ENCODE peak calls at places on chromosomes 3 and 15, in six cellular contexts. One of them, this sample, is unnamed.

GRCh38 chr3:135918600-135918999 is 46.9 kb upstream of the PPP2R3A start:
- DNase-seq in astrocyte of the cerebellum: peak
- DNase-seq in HL-60: no peak
- DNase-seq in H1: no peak
- DNase-seq in cardiac muscle cell: peak
- DNase-seq in pancreas: no peak
- DNase-seq in this sample: no peak

GRCh38 chr3:188899887-188900286 is 271.9 kb upstream of the TPRG1 start:
- DNase-seq in astrocyte of the cerebellum: no peak
- DNase-seq in HL-60: no peak
- DNase-seq in H1: no peak
- DNase-seq in cardiac muscle cell: no peak
- DNase-seq in pancreas: no peak
- DNase-seq in this sample: no peak

GRCh38 chr3:151011427-151011826 is 38.9 kb upstream of the CLRN1 start:
- DNase-seq in astrocyte of the cerebellum: peak
- DNase-seq in HL-60: no peak
- DNase-seq in H1: no peak
- DNase-seq in cardiac muscle cell: peak
- DNase-seq in pancreas: no peak
- DNase-seq in this sample: no peak

GRCh38 chr3:162738778-162739177 is 1242.2 kb downstream of the OTOL1 start:
- DNase-seq in astrocyte of the cerebellum: peak
- DNase-seq in HL-60: no peak
- DNase-seq in H1: no peak
- DNase-seq in cardiac muscle cell: no peak
- DNase-seq in pancreas: no peak
- DNase-seq in this sample: no peak

GRCh38 chr15:68818671-68819450 is 1.8 kb downstream of the ANP32A start:
- DNase-seq in astrocyte of the cerebellum: no peak
- DNase-seq in HL-60: peak
- DNase-seq in H1: peak
- DNase-seq in cardiac muscle cell: peak
- DNase-seq in pancreas: peak
- DNase-seq in this sample: no peak

GRCh38 chr3:12143949-12144504 is 14.7 kb downstream of the TIMP4 start:
- DNase-seq in astrocyte of the cerebellum: no peak
- DNase-seq in HL-60: no peak
- DNase-seq in H1: no peak
- DNase-seq in cardiac muscle cell: no peak
- DNase-seq in pancreas: no peak
- DNase-seq in this sample: no peak

GRCh38 chr15:43325039-43325438 is 5.3 kb downstream of the LCMT2 start:
- DNase-seq in astrocyte of the cerebellum: no peak
- DNase-seq in HL-60: no peak
- DNase-seq in H1: no peak
- DNase-seq in cardiac muscle cell: no peak
- DNase-seq in pancreas: no peak
- DNase-seq in this sample: no peak

GRCh38 chr3:56962200-56962599 is 98.3 kb upstream of the SPATA12 start:
- DNase-seq in astrocyte of the cerebellum: no peak
- DNase-seq in HL-60: no peak
- DNase-seq in H1: no peak
- DNase-seq in cardiac muscle cell: no peak
- DNase-seq in pancreas: no peak
- DNase-seq in this sample: no peak

GRCh38 chr3:147299656-147300055 is 106.7 kb downstream of the ZIC4 start:
- DNase-seq in astrocyte of the cerebellum: no peak
- DNase-seq in HL-60: no peak
- DNase-seq in H1: no peak
- DNase-seq in cardiac muscle cell: no peak
- DNase-seq in pancreas: no peak
- DNase-seq in this sample: no peak

GRCh38 chr15:66481107-66481856 is 16.3 kb downstream of the SNAPC5 start:
- DNase-seq in astrocyte of the cerebellum: no peak
- DNase-seq in HL-60: no peak
- DNase-seq in H1: no peak
- DNase-seq in cardiac muscle cell: no peak
- DNase-seq in pancreas: no peak
- DNase-seq in this sample: no peak
- TF ChIP-seq CTCF in astrocyte of the cerebellum: peak
- TF ChIP-seq CTCF in HL-60: no peak
- TF ChIP-seq CTCF in H1: no peak
- TF ChIP-seq CTCF in cardiac muscle cell: peak
- TF ChIP-seq CTCF in pancreas: no peak
- TF ChIP-seq CTCF in this sample: no peak

DNA sequence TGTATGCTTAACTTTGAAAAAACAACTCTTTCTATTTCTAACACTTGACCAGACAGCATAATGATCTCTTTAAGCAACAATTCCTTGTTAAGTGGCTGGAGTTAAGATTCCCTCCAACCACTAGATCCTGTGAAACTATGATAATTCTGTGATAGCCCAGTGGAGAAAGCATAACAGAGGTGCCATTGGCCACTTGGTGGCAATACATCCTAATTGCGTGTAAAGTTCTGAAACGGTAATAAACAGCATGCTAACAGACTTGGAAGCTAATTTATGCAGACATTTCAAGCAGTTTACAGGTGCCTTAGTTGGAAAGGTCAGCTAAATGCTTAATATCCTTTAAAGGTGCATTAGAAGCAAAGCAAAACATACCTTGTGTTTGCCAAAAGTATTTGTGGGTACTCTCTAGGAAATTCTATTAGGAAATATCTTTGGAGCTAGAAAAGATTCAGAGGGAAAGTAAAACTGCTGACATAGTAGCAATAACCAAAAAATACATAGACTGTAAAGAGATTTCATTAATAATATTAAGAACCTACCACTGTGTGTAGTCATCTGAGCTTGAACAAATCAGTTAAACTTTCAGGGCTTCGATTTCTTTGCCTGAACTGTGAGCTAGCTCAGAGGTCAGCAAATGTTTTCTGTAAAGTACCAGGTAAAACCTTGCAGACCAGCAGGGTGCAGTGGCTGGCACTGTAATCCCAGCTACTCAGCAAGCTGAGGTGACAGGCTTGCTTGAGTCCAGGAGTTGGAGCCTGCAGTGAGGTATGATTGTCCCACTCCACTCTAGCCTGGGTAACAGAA is 19.0 kb upstream of the CSTA start:
- DNase-seq in astrocyte of the cerebellum: no peak
- DNase-seq in HL-60: peak
- DNase-seq in H1: no peak
- DNase-seq in cardiac muscle cell: peak
- DNase-seq in pancreas: no peak
- DNase-seq in this sample: no peak
- TF ChIP-seq CTCF in astrocyte of the cerebellum: no peak
- TF ChIP-seq CTCF in HL-60: no peak
- TF ChIP-seq CTCF in H1: peak
- TF ChIP-seq CTCF in cardiac muscle cell: peak
- TF ChIP-seq CTCF in pancreas: no peak
- TF ChIP-seq CTCF in this sample: peak

GRCh38 chr3:118828351-118828750 is 206.3 kb downstream of the IGSF11 start:
- DNase-seq in astrocyte of the cerebellum: no peak
- DNase-seq in HL-60: no peak
- DNase-seq in H1: no peak
- DNase-seq in cardiac muscle cell: no peak
- DNase-seq in pancreas: no peak
- DNase-seq in this sample: no peak

GRCh38 chr3:118823626-118824025 is 211.0 kb downstream of the IGSF11 start:
- DNase-seq in astrocyte of the cerebellum: no peak
- DNase-seq in HL-60: no peak
- DNase-seq in H1: no peak
- DNase-seq in cardiac muscle cell: no peak
- DNase-seq in pancreas: no peak
- DNase-seq in this sample: no peak

GRCh38 chr3:118833075-118833474 is 201.6 kb downstream of the IGSF11 start:
- DNase-seq in astrocyte of the cerebellum: no peak
- DNase-seq in HL-60: no peak
- DNase-seq in H1: no peak
- DNase-seq in cardiac muscle cell: no peak
- DNase-seq in pancreas: no peak
- DNase-seq in this sample: no peak

GRCh38 chr3:118827446-118827845 is 207.2 kb downstream of the IGSF11 start:
- DNase-seq in astrocyte of the cerebellum: no peak
- DNase-seq in HL-60: no peak
- DNase-seq in H1: no peak
- DNase-seq in cardiac muscle cell: no peak
- DNase-seq in pancreas: no peak
- DNase-seq in this sample: no peak
- TF ChIP-seq CTCF in astrocyte of the cerebellum: no peak
- TF ChIP-seq CTCF in HL-60: no peak
- TF ChIP-seq CTCF in H1: no peak
- TF ChIP-seq CTCF in cardiac muscle cell: no peak
- TF ChIP-seq CTCF in pancreas: no peak
- TF ChIP-seq CTCF in this sample: no peak

GRCh38 chr15:32029862-32030781 is at the start of gene CHRNA7:
- DNase-seq in astrocyte of the cerebellum: peak
- DNase-seq in HL-60: peak
- DNase-seq in H1: peak
- DNase-seq in cardiac muscle cell: peak
- DNase-seq in pancreas: peak
- DNase-seq in this sample: peak

GRCh38 chr15:32028921-32029320 is 1.4 kb upstream of the CHRNA7 start:
- DNase-seq in astrocyte of the cerebellum: no peak
- DNase-seq in HL-60: no peak
- DNase-seq in H1: peak
- DNase-seq in cardiac muscle cell: peak
- DNase-seq in pancreas: no peak
- DNase-seq in this sample: no peak

GRCh38 chr15:32030795-32031194 is 480 bp downstream of the CHRNA7 start:
- DNase-seq in astrocyte of the cerebellum: no peak
- DNase-seq in HL-60: no peak
- DNase-seq in H1: no peak
- DNase-seq in cardiac muscle cell: peak
- DNase-seq in pancreas: peak
- DNase-seq in this sample: no peak

GRCh38 chr15:32033186-32033890 is 3.0 kb downstream of the CHRNA7 start:
- DNase-seq in astrocyte of the cerebellum: no peak
- DNase-seq in HL-60: no peak
- DNase-seq in H1: no peak
- DNase-seq in cardiac muscle cell: no peak
- DNase-seq in pancreas: no peak
- DNase-seq in this sample: no peak

DNA sequence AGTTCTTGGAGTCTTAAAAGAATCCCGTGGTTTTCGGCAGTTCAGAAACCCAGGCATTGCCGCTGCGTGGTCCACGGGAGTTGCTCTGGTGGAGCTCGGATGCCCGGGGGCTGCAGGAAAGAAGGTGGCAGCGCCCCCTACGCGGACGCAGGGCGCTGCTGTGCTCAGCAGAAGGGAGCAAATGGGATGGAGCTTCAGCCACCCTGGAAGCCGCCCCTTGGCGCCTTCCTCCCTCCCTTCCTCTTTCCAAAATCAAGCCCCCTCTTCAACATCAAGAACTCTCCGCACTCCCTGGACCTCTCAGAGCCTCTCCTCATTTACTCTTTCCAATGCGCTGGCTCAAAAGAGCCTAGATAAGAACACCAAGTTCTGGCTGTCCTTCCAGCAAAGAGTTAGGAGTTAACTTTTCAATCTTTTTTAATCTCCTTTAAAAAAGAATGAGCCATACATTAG is 880 bp upstream of the CHRNA7 start:
- DNase-seq in astrocyte of the cerebellum: no peak
- DNase-seq in HL-60: no peak
- DNase-seq in H1: peak
- DNase-seq in cardiac muscle cell: peak
- DNase-seq in pancreas: peak
- DNase-seq in this sample: no peak
- TF ChIP-seq CTCF in astrocyte of the cerebellum: peak
- TF ChIP-seq CTCF in HL-60: no peak
- TF ChIP-seq CTCF in H1: peak
- TF ChIP-seq CTCF in cardiac muscle cell: peak
- TF ChIP-seq CTCF in pancreas: peak
- TF ChIP-seq CTCF in this sample: peak

GRCh38 chr3:9673752-9674151 is 24.4 kb downstream of the MTMR14 start:
- DNase-seq in astrocyte of the cerebellum: no peak
- DNase-seq in HL-60: no peak
- DNase-seq in H1: no peak
- DNase-seq in cardiac muscle cell: no peak
- DNase-seq in pancreas: no peak
- DNase-seq in this sample: no peak

GRCh38 chr3:9673082-9673481 is 23.8 kb downstream of the MTMR14 start:
- DNase-seq in astrocyte of the cerebellum: no peak
- DNase-seq in HL-60: no peak
- DNase-seq in H1: no peak
- DNase-seq in cardiac muscle cell: no peak
- DNase-seq in pancreas: no peak
- DNase-seq in this sample: no peak

GRCh38 chr3:9666704-9667445 is 17.6 kb downstream of the MTMR14 start:
- DNase-seq in astrocyte of the cerebellum: no peak
- DNase-seq in HL-60: no peak
- DNase-seq in H1: no peak
- DNase-seq in cardiac muscle cell: no peak
- DNase-seq in pancreas: no peak
- DNase-seq in this sample: no peak

GRCh38 chr3:9669720-9670432 is 20.6 kb downstream of the MTMR14 start:
- DNase-seq in astrocyte of the cerebellum: no peak
- DNase-seq in HL-60: no peak
- DNase-seq in H1: no peak
- DNase-seq in cardiac muscle cell: no peak
- DNase-seq in pancreas: no peak
- DNase-seq in this sample: no peak

DNA sequence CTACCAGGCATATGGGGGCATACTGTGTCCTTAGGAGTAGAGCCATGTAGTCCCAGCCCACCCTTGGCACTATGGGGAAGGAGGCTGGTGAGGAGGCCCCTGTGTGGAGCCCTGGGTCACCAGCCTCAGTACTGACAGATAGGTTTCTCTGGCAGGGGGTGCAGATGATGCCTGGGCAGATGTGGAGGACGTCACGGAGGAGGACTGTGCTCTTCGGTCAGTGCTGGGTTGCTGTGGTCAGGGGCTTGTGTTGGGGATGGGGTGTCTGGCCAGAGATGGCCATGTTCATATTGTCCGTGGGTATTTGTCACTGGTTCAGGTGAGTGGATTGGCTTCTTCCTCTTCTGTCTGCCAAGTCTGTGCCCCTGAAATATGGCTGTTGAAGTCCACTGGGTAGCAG is 20.0 kb downstream of the MTMR14 start:
- DNase-seq in astrocyte of the cerebellum: no peak
- DNase-seq in HL-60: no peak
- DNase-seq in H1: no peak
- DNase-seq in cardiac muscle cell: no peak
- DNase-seq in pancreas: no peak
- DNase-seq in this sample: no peak
- TF ChIP-seq CTCF in astrocyte of the cerebellum: no peak
- TF ChIP-seq CTCF in HL-60: no peak
- TF ChIP-seq CTCF in H1: no peak
- TF ChIP-seq CTCF in cardiac muscle cell: no peak
- TF ChIP-seq CTCF in pancreas: no peak
- TF ChIP-seq CTCF in this sample: no peak

GRCh38 chr15:97200161-97200560 is 760.3 kb upstream of the ARRDC4 start:
- DNase-seq in astrocyte of the cerebellum: no peak
- DNase-seq in HL-60: no peak
- DNase-seq in H1: no peak
- DNase-seq in cardiac muscle cell: no peak
- DNase-seq in pancreas: no peak
- DNase-seq in this sample: no peak
- TF ChIP-seq CTCF in astrocyte of the cerebellum: no peak
- TF ChIP-seq CTCF in HL-60: no peak
- TF ChIP-seq CTCF in H1: no peak
- TF ChIP-seq CTCF in cardiac muscle cell: no peak
- TF ChIP-seq CTCF in pancreas: no peak
- TF ChIP-seq CTCF in this sample: no peak

GRCh38 chr15:24877174-24877573 is 77.6 kb upstream of the SNRPN start:
- DNase-seq in astrocyte of the cerebellum: no peak
- DNase-seq in HL-60: no peak
- DNase-seq in H1: no peak
- DNase-seq in cardiac muscle cell: no peak
- DNase-seq in pancreas: no peak
- DNase-seq in this sample: no peak
- TF ChIP-seq CTCF in astrocyte of the cerebellum: no peak
- TF ChIP-seq CTCF in HL-60: no peak
- TF ChIP-seq CTCF in H1: no peak
- TF ChIP-seq CTCF in cardiac muscle cell: no peak
- TF ChIP-seq CTCF in pancreas: no peak
- TF ChIP-seq CTCF in this sample: no peak